ENCODE peak calls at places on chromosomes 3 and 15, in nine cellular contexts. U, Q, Z, A, P, K, X, G and J are unnamed samples.

GRCh38 chr3:5122741-5123706 is 932 bp downstream of the ARL8B start:
- DNase-seq in Z (peak), P (peak), G (peak), K (peak), A (peak), Q (peak), X (peak), U (no peak), J (peak)

GRCh38 chr3:13111173-13111873 is 38.1 kb upstream of the IQSEC1 start:
- DNase-seq in X (peak), A (peak), K (no peak), G (no peak), Q (no peak), P (no peak), Z (peak), U (no peak), J (no peak)

GRCh38 chr15:101004986-101005747 is 86.0 kb downstream of the LRRK1 start:
- DNase-seq in X (no peak), P (no peak), U (no peak), K (no peak), G (no peak), Z (no peak), Q (no peak), A (no peak), J (no peak)

GRCh38 chr15:48366574-48367312 is 35.5 kb downstream of the DUT start:
- DNase-seq in G (no peak), P (no peak), A (no peak), X (no peak), K (no peak), Z (no peak), Q (no peak), U (no peak), J (no peak)

GRCh38 chr3:153373571-153373970 is 211.5 kb downstream of the RAP2B start:
- DNase-seq in Z (peak), U (no peak), K (no peak), G (peak), P (no peak), Q (no peak), X (no peak), A (no peak), J (no peak)

GRCh38 chr15:33960160-33960559 is 8.1 kb upstream of the CHRM5 start:
- DNase-seq in Z (no peak), X (no peak), Q (no peak), A (no peak), U (no peak), P (no peak), K (no peak), G (no peak), J (no peak)

GRCh38 chr15:67085818-67086649 is 20.6 kb downstream of the SMAD3 start:
- DNase-seq in K (no peak), X (peak), P (no peak), Q (no peak), U (no peak), Z (peak), A (no peak), G (peak), J (no peak)

GRCh38 chr3:32778389-32778788 is 39.4 kb upstream of the TRIM71 start:
- DNase-seq in U (no peak), A (no peak), Z (no peak), G (no peak), K (no peak), Q (no peak), X (no peak), P (no peak), J (no peak)

GRCh38 chr3:49536875-49537533 is 17.3 kb upstream of the BSN start:
- DNase-seq in A (no peak), Q (no peak), P (no peak), G (no peak), Z (no peak), X (no peak), K (no peak), U (no peak), J (peak)

GRCh38 chr3:79032686-79033318 is 735.0 kb downstream of the ROBO1 start:
- DNase-seq in G (peak), A (peak), Z (peak), Q (peak), U (no peak), X (peak), K (peak), P (peak), J (peak)

GRCh38 chr3:104392327-104392726 is 974.4 kb upstream of the ALCAM start:
- DNase-seq in U (no peak), A (no peak), Z (peak), X (peak), Q (no peak), G (peak), P (no peak), K (no peak), J (peak)

GRCh38 chr3:76039431-76039830 is 254.1 kb upstream of the ZNF717 start:
- DNase-seq in Q (no peak), G (peak), P (no peak), K (no peak), U (no peak), Z (no peak), X (no peak), A (peak), J (peak)

GRCh38 chr3:136067211-136067610 is 101.7 kb downstream of the PPP2R3A start:
- DNase-seq in P (no peak), K (no peak), Q (no peak), U (no peak), G (no peak), Z (no peak), A (no peak), X (no peak), J (no peak)

GRCh38 chr3:45499529-45499928 is 95.0 kb upstream of the LIMD1 start:
- DNase-seq in Z (peak), Q (no peak), K (peak), P (peak), U (peak), G (peak), A (peak), X (peak), J (peak)

GRCh38 chr3:149589332-149589731 is 68.5 kb downstream of the WWTR1 start:
- DNase-seq in X (no peak), G (peak), A (peak), Q (no peak), Z (no peak), P (no peak), U (no peak), K (no peak), J (no peak)

GRCh38 chr3:12918231-12918630 is 76.9 kb upstream of the RPL32 start:
- DNase-seq in U (no peak), K (no peak), P (no peak), Q (no peak), X (no peak), Z (no peak), G (peak), A (no peak), J (no peak)

GRCh38 chr15:83555383-83555782 is 98.5 kb upstream of the ADAMTSL3 start:
- DNase-seq in A (no peak), Q (no peak), P (no peak), Z (no peak), U (no peak), X (no peak), K (no peak), G (no peak), J (no peak)

GRCh38 chr3:139099968-139100817 is 55.5 kb upstream of the PRR23C start:
- DNase-seq in Q (no peak), Z (no peak), U (no peak), K (no peak), G (no peak), P (no peak), A (no peak), X (no peak), J (no peak)

GRCh38 chr3:38533285-38533994 is 37.3 kb downstream of the EXOG start:
- DNase-seq in X (no peak), G (no peak), U (no peak), P (no peak), Q (no peak), K (peak), Z (no peak), A (no peak), J (no peak)

GRCh38 chr3:25113891-25114290 is 314.2 kb upstream of the RARB start:
- DNase-seq in Q (no peak), X (no peak), K (no peak), P (no peak), U (no peak), G (no peak), A (no peak), Z (no peak), J (no peak)

GRCh38 chr3:123397050-123397590 is 51.8 kb downstream of the ADCY5 start:
- DNase-seq in Q (no peak), Z (no peak), P (no peak), X (no peak), K (no peak), G (no peak), U (no peak), A (no peak), J (no peak)

GRCh38 chr3:126866175-126866759 is 116.6 kb upstream of the PLXNA1 start:
- DNase-seq in A (no peak), P (no peak), K (no peak), Z (no peak), U (no peak), X (no peak), Q (no peak), G (no peak), J (no peak)

GRCh38 chr3:136142592-136142991 is 53.5 kb downstream of the MSL2 start:
- DNase-seq in Q (no peak), U (peak), A (peak), X (no peak), P (peak), G (peak), Z (no peak), K (no peak), J (peak)

GRCh38 chr3:143037867-143038266 is 36.5 kb downstream of the U2SURP start:
- DNase-seq in U (no peak), Q (no peak), A (no peak), K (no peak), Z (no peak), P (no peak), G (peak), X (no peak), J (peak)

GRCh38 chr3:14879161-14879888 is 60.6 kb downstream of the FGD5 start:
- DNase-seq in Q (no peak), P (peak), U (no peak), X (no peak), Z (no peak), G (no peak), K (peak), A (peak), J (peak)
- TF ChIP-seq EZH2phosphoT487 in Q (no peak), P (no peak), U (no peak), X (no peak), Z (no peak), G (no peak), K (no peak), A (no peak), J (no peak)

GRCh38 chr3:186909078-186909853 is 21.1 kb upstream of the ST6GAL1 start:
- DNase-seq in K (no peak), Q (no peak), G (no peak), U (no peak), A (no peak), P (no peak), Z (peak), X (peak), J (peak)
- H3K4me3 ChIP-seq in K (no peak), Q (no peak), G (no peak), U (no peak), A (no peak), P (no peak), Z (no peak), X (no peak), J (no peak)

DNA sequence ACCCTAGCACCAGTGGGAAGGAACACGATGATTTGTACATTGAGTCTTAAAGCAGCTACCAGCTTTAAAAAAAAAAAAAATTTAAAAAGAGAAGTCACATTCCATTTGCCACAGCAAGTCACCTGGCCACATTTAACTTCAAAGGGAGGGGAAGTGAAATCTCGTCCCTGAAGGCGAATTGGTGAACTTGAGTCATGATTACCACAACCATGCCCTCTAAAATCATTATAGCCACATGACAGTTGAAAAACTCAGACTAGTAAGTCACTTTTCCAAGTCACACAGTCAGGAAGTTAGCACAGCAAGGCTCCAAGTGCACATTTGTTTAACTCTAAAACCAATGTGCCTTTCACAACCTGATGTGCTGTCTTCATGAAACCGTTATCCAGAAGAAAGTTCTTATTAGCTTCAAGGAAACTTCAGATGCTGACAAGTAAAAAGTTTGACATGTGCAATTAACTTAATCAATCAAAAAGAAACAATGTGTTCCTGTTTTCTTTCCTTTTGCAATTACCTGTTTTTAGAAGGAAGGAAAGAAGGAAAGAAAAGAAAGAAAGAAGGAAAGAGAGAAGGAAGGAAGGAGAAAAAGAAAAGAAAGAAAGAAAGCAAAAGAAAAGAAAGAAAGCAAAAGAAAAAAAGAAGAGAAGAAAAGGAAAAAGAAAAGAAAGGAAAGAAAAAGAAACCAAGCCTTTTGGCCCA is 8.3 kb upstream of the THSD4 start:
- DNase-seq in Q (no peak), P (no peak), G (no peak), X (peak), Z (peak), A (peak), U (no peak), K (no peak), J (no peak)
- TF ChIP-seq EZH2phosphoT487 in Q (no peak), P (no peak), G (no peak), X (no peak), Z (no peak), A (no peak), U (no peak), K (no peak), J (no peak)

GRCh38 chr3:172040976-172041963 is 1.9 kb downstream of the FNDC3B start:
- DNase-seq in X (no peak), Q (peak), K (peak), P (peak), U (no peak), Z (no peak), A (peak), G (peak), J (peak)

GRCh38 chr3:172040078-172040975 is 949 bp downstream of the FNDC3B start:
- DNase-seq in Q (peak), X (peak), G (peak), P (peak), K (peak), U (peak), Z (peak), A (peak), J (peak)

GRCh38 chr3:172043233-172043632 is 3.9 kb downstream of the FNDC3B start:
- DNase-seq in P (no peak), X (no peak), K (no peak), Z (no peak), U (no peak), A (no peak), G (no peak), Q (no peak), J (no peak)

GRCh38 chr3:172043766-172044165 is 4.4 kb downstream of the FNDC3B start:
- DNase-seq in G (peak), K (no peak), U (no peak), P (no peak), X (no peak), Z (no peak), A (no peak), Q (no peak), J (no peak)

GRCh38 chr3:172042136-172042535 is 2.8 kb downstream of the FNDC3B start:
- DNase-seq in P (no peak), G (peak), K (no peak), Q (no peak), U (no peak), X (no peak), A (no peak), Z (no peak), J (no peak)
- H3K4me3 ChIP-seq in P (peak), G (peak), K (peak), Q (peak), U (no peak), X (peak), A (peak), Z (no peak), J (peak)

DNA sequence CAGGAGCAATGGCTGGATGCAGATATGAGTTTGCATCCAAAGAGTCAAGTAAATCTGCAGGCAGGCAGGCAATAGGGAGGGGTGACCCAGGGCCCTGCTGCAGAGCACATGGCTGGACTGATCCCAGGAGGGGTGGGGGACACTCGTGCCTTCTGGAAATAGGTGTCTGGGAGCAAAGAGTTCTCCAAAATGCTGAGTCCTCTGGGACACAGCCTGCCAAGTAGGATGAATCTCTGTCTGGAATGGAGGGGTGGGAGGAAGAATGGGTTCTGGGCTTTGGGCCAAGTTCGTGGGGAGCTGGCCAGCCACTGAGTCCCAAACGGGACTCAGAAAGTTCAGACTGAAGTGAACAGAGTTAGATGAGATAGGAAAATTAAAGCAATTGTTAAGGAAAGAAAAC is 214.5 kb downstream of the MTHFS start:
- DNase-seq in A (peak), X (no peak), K (peak), P (peak), Q (no peak), U (no peak), Z (no peak), G (peak), J (no peak)
- TF ChIP-seq EZH2phosphoT487 in A (no peak), X (no peak), K (no peak), P (no peak), Q (no peak), U (no peak), Z (no peak), G (no peak), J (no peak)

GRCh38 chr3:195889843-195890407 is 18.4 kb downstream of the TNK2 start:
- DNase-seq in P (no peak), G (no peak), A (no peak), Z (no peak), K (no peak), U (no peak), Q (peak), X (no peak), J (peak)

GRCh38 chr3:195893121-195893449 is 15.3 kb downstream of the TNK2 start:
- DNase-seq in G (no peak), K (peak), A (no peak), P (no peak), Z (no peak), Q (no peak), X (no peak), U (no peak), J (no peak)

GRCh38 chr3:195892105-195892354 is 16.3 kb downstream of the TNK2 start:
- DNase-seq in P (no peak), K (no peak), Q (no peak), X (no peak), Z (no peak), G (no peak), U (no peak), A (no peak), J (no peak)

GRCh38 chr3:195892355-195893120 is 15.8 kb downstream of the TNK2 start:
- DNase-seq in A (peak), G (peak), Q (peak), U (no peak), Z (no peak), K (peak), P (peak), X (no peak), J (no peak)

GRCh38 chr3:195891431-195892104 is 16.8 kb downstream of the TNK2 start:
- DNase-seq in X (no peak), G (no peak), U (no peak), A (no peak), P (no peak), Z (no peak), K (no peak), Q (no peak), J (no peak)
- H3K4me3 ChIP-seq in X (no peak), G (no peak), U (no peak), A (no peak), P (no peak), Z (no peak), K (peak), Q (no peak), J (no peak)

GRCh38 chr15:97904196-97904572 is 56.3 kb upstream of the ARRDC4 start:
- DNase-seq in Z (peak), X (peak), Q (peak), P (peak), U (peak), A (peak), G (peak), K (peak), J (peak)

GRCh38 chr15:97915261-97915660 is 45.2 kb upstream of the ARRDC4 start:
- DNase-seq in A (no peak), G (no peak), P (no peak), U (no peak), X (no peak), Z (no peak), Q (no peak), K (no peak), J (no peak)

GRCh38 chr15:97903560-97904195 is 56.8 kb upstream of the ARRDC4 start:
- DNase-seq in X (no peak), K (no peak), Q (no peak), P (peak), Z (no peak), G (peak), U (no peak), A (no peak), J (no peak)

GRCh38 chr15:97909291-97909891 is 51.1 kb upstream of the ARRDC4 start:
- DNase-seq in P (peak), G (peak), Z (peak), U (peak), K (peak), Q (peak), X (peak), A (peak), J (peak)
- TF ChIP-seq EZH2phosphoT487 in P (no peak), G (no peak), Z (no peak), U (no peak), K (no peak), Q (no peak), X (no peak), A (no peak), J (no peak)